ENCODE peak calls at places on chromosome 11, in ten cellular contexts. I, C, H, L, M, U, Z, E, Q and V are unnamed samples.

GRCh38 chr11:119573858-119574257 is 150.9 kb upstream of the THY1 start:
- DNase-seq in I (no peak), C (no peak), H (peak; percentile 33), L (no peak), M (no peak), U (no peak), Z (no peak), E (no peak), Q (no peak), V (no peak)

GRCh38 chr11:803770-804598 is 1.0 kb downstream of the PIDD1 start:
- DNase-seq in I (no peak), C (peak; percentile 87), H (no peak), L (no peak), M (peak; percentile 27), U (no peak), Z (no peak), E (no peak), Q (no peak), V (peak; percentile 51)

GRCh38 chr11:70481625-70482528 is 83.5 kb downstream of the CTTN start:
- DNase-seq in I (no peak), C (no peak), H (no peak), L (peak; percentile 50), M (no peak), U (no peak), Z (no peak), E (no peak), Q (no peak), V (no peak)

GRCh38 chr11:34395916-34396555 is 38.2 kb upstream of the ABTB2 start:
- DNase-seq in I (no peak), C (no peak), H (no peak), L (no peak), M (no peak), U (no peak), Z (no peak), E (no peak), Q (no peak), V (no peak)

GRCh38 chr11:8090756-8091155 is 9.7 kb downstream of the TUB start:
- DNase-seq in I (no peak), C (peak; percentile 37), H (no peak), L (peak; percentile 73), M (peak; percentile 24), U (no peak), Z (no peak), E (peak; percentile 61), Q (peak; percentile 52), V (peak; percentile 14)

GRCh38 chr11:128294685-128295079 is 292.7 kb downstream of the ETS1 start:
- DNase-seq in I (no peak), C (no peak), H (no peak), L (no peak), M (no peak), U (no peak), Z (no peak), E (peak; percentile 50), Q (no peak), V (no peak)

GRCh38 chr11:108037636-108038035 is 28.9 kb downstream of the CUL5 start:
- DNase-seq in I (no peak), C (no peak), H (no peak), L (no peak), M (no peak), U (no peak), Z (no peak), E (no peak), Q (no peak), V (no peak)

GRCh38 chr11:68118753-68119448 is 2.3 kb downstream of the CHKA start:
- DNase-seq in I (no peak), C (no peak), H (peak; percentile 43), L (no peak), M (no peak), U (no peak), Z (peak; percentile 65), E (no peak), Q (no peak), V (no peak)

GRCh38 chr11:111565111-111565720 is 24.7 kb downstream of the LAYN start:
- DNase-seq in I (peak; percentile 65), C (peak; percentile 77), H (peak; percentile 61), L (peak; percentile 75), M (peak; percentile 66), U (peak; percentile 65), Z (peak; percentile 93), E (peak; percentile 89), Q (peak; percentile 70), V (peak; percentile 69)

GRCh38 chr11:59666969-59667368 is 1.9 kb downstream of the PATL1 start:
- DNase-seq in I (no peak), C (no peak), H (no peak), L (no peak), M (no peak), U (no peak), Z (no peak), E (no peak), Q (no peak), V (no peak)

GRCh38 chr11:74321487-74322188 is 10.2 kb upstream of the P4HA3 start:
- DNase-seq in I (no peak), C (peak; percentile 14), H (peak; percentile 11), L (peak; percentile 30), M (no peak), U (peak; percentile 12), Z (no peak), E (peak; percentile 71), Q (no peak), V (peak; percentile 61)

GRCh38 chr11:9982796-9983579 is 311.0 kb downstream of the SBF2 start:
- DNase-seq in I (peak; percentile 23), C (no peak), H (no peak), L (no peak), M (no peak), U (no peak), Z (no peak), E (no peak), Q (no peak), V (peak; percentile 23)

GRCh38 chr11:33692013-33692504 is 8.6 kb downstream of the C11orf91 start:
- DNase-seq in I (peak; percentile 91), C (peak; percentile 37), H (no peak), L (peak; percentile 83), M (no peak), U (no peak), Z (peak; percentile 92), E (no peak), Q (no peak), V (no peak)